ENCODE peak calls at places on chromosomes 6 and 20, in ten cellular contexts. J is right lobe of liver; C is testis; L is Peyer's patch; K is heart right ventricle; B is tibial artery; M is psoas muscle; N is small intestine; P is CD4-positive, alpha-beta memory T cell; V is A549. T is an unnamed sample.

GRCh38 chr6:111524252-111524651 is 41.2 kb upstream of the REV3L start:
- DNase-seq in J (no peak), M (no peak), P (no peak), B (no peak), L (no peak), C (no peak), N (no peak), K (no peak), V (no peak), T (no peak)

GRCh38 chr6:33160728-33161323 is 31.4 kb downstream of the COL11A2 start:
- DNase-seq in P (no peak), M (peak; percentile 43), C (peak; percentile 55), K (peak; percentile 40), J (no peak), N (peak; percentile 54), L (peak; percentile 54), V (peak; percentile 45), B (peak; percentile 42), T (no peak)

GRCh38 chr6:22828179-22829062 is 259.1 kb downstream of the HDGFL1 start:
- DNase-seq in C (peak; percentile 38), N (peak; percentile 69), K (no peak), V (peak; percentile 89), J (peak; percentile 25), P (no peak), B (no peak), L (no peak), M (no peak), T (no peak)

GRCh38 chr6:5501837-5502236 is 240.5 kb downstream of the FARS2 start:
- DNase-seq in M (no peak), B (no peak), J (no peak), L (no peak), C (no peak), N (no peak), P (no peak), K (no peak), V (no peak), T (no peak)

GRCh38 chr6:4319992-4320683 is 184.8 kb upstream of the ECI2 start:
- DNase-seq in K (no peak), M (no peak), L (no peak), P (no peak), N (peak; percentile 74), B (no peak), C (no peak), V (peak; percentile 42), J (no peak), T (no peak)

GRCh38 chr6:11607381-11607780 is 69.8 kb downstream of the TMEM170B start:
- DNase-seq in V (no peak), L (no peak), B (no peak), N (peak; percentile 52), K (no peak), M (no peak), C (no peak), J (no peak), P (no peak), T (no peak)

GRCh38 chr6:40395066-40395697 is 192.0 kb downstream of the LRFN2 start:
- DNase-seq in N (no peak), J (no peak), M (peak; percentile 52), C (no peak), V (no peak), K (no peak), B (no peak), P (no peak), L (no peak), T (no peak)

GRCh38 chr20:34729416-34729815 is 25.3 kb downstream of the TP53INP2 start:
- DNase-seq in J (no peak), V (no peak), L (no peak), C (no peak), B (no peak), P (no peak), N (no peak), K (no peak), M (no peak), T (no peak)

GRCh38 chr20:35145141-35145564 is 2.0 kb downstream of the EDEM2 start:
- DNase-seq in M (no peak), B (no peak), L (peak; percentile 61), P (peak; percentile 60), C (no peak), V (peak; percentile 70), J (no peak), N (peak; percentile 68), K (no peak), T (no peak)

GRCh38 chr6:146905313-146905712 is 298.9 kb upstream of the STXBP5 start:
- DNase-seq in K (no peak), M (no peak), N (peak; percentile 24), C (no peak), L (no peak), P (no peak), V (peak; percentile 12), J (peak; percentile 31), B (peak; percentile 30), T (no peak)

GRCh38 chr6:81838031-81838430 is 85.5 kb upstream of the TENT5A start:
- DNase-seq in K (no peak), J (no peak), L (no peak), N (peak; percentile 82), P (no peak), M (no peak), V (peak; percentile 58), B (no peak), C (no peak), T (no peak)

GRCh38 chr20:12570371-12570770 is 438.4 kb upstream of the SPTLC3 start:
- DNase-seq in L (no peak), P (no peak), C (peak; percentile 72), M (no peak), J (no peak), N (peak; percentile 3), V (peak; percentile 58), K (no peak), B (no peak), T (no peak)

GRCh38 chr20:17109307-17109706 is 117.5 kb upstream of the PCSK2 start:
- DNase-seq in M (no peak), P (no peak), V (no peak), C (no peak), K (no peak), L (no peak), J (no peak), N (no peak), B (no peak), T (no peak)

DNA sequence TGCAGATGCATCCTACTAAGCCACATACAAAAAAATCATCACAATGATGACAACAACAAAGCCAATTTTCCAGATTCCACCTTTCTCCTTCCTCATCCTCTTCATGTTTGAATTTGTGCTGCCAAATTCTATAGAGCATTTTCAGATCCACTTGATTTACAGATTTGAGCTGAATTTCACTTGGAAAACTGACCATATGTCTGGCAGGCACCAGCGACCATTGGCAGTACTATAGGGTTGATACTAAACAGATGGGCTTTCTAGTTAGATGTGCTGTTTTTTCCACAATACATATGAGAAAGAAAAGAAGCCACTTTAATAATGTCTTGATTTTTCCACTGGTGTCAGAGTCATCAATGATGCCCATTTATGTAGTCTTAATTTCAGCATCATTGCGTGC is 127.0 kb downstream of the PHACTR3 start:
- DNase-seq in J (no peak), B (no peak), L (no peak), V (no peak), M (no peak), N (no peak), C (no peak), P (no peak), K (no peak), T (no peak)
- H3K9me3 ChIP-seq in J (no peaks in the 10 kb centered on the region), B (no peaks in the 10 kb centered on the region), L (no peaks in the 10 kb centered on the region), V (no peaks in the 10 kb centered on the region), M (no peaks in the 10 kb centered on the region), N (no peaks in the 10 kb centered on the region), C (no peaks in the 10 kb centered on the region), P (no peaks in the 10 kb centered on the region), K (no peaks in the 10 kb centered on the region), T (no peaks in the 10 kb centered on the region)

DNA sequence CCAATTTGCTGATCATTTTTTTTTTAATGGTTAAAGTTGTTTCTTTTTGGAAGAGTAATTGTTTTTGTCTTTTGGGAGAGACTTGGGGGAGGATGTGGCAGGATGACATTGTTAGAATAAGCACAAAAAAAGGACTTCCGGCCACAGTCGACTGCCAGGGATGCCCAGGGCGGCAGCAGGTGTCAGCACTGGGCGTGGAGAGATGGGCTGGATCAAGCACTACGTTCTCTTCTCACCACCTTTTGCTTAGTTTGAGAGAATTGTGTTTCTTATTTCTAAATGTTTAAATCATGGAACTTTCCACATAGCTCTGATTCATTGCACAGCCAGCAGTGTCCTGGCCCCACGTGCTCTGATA is 104.6 kb upstream of the FRMD1 start:
- DNase-seq in B (no peak), P (no peak), V (no peak), N (no peak), L (peak; percentile 38), M (no peak), C (no peak), J (no peak), K (no peak), T (no peak)
- H3K4me1 ChIP-seq in B (no peaks in the 10 kb centered on the region), P (no peaks in the 10 kb centered on the region), V (no peaks in the 10 kb centered on the region), N (no peaks in the 10 kb centered on the region), L (no peaks in the 10 kb centered on the region), M (no peaks in the 10 kb centered on the region), C (no peaks in the 10 kb centered on the region), J (no peaks in the 10 kb centered on the region), K (no peaks in the 10 kb centered on the region), T (no peaks in the 10 kb centered on the region)

DNA sequence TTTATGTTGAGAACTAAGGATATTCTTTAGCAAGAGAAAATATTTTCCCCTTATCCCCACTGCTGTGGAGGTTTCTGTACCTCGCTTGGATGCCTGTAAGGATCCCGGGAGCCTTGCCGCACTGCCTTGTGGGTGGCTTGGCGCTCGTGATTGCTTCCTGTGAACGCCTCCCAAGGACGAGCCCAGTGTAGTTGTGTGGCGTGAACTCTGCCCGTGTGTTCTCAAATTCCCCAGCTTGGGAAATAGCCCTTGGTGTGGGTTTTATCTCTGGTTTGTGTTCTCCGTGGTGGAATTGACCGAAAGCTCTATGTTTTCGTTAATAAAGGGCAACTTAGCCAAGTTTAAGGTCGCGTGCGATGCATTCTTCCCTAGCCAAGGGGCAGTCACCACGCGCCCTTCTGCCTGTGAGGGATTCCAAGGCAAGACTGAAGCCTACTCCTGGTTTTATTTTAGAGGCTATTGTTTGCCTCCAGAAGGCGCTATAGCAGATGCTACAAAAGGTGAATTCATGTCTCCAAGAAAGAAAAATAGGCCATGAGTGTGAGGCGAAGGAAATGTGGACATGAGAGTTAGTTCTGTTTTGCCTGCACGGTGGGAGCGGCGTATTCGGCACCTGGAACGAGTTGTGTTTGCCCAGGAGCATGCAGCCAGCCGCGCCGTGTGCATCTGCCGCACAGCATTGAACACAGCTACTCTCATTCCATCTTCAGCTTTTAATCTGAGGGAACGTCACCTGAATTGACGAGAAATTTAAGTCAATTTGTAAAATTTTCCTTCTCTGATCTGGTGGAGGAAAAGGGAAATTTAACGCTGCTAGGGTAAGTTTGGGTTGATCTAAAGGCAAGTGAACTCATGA is 40.3 kb upstream of the IRF4 start:
- DNase-seq in V (no peak), B (no peak), C (no peak), J (no peak), K (peak; percentile 9), L (no peak), M (no peak), N (no peak), P (no peak), T (no peak)
- H3K9me3 ChIP-seq in V (no peaks in the 10 kb centered on the region), B (no peaks in the 10 kb centered on the region), C (no peaks in the 10 kb centered on the region), J (no peaks in the 10 kb centered on the region), K (no peaks in the 10 kb centered on the region), L (no peaks in the 10 kb centered on the region), M (no peaks in the 10 kb centered on the region), N (no peaks in the 10 kb centered on the region), P (no peaks in the 10 kb centered on the region), T (no peaks in the 10 kb centered on the region)

DNA sequence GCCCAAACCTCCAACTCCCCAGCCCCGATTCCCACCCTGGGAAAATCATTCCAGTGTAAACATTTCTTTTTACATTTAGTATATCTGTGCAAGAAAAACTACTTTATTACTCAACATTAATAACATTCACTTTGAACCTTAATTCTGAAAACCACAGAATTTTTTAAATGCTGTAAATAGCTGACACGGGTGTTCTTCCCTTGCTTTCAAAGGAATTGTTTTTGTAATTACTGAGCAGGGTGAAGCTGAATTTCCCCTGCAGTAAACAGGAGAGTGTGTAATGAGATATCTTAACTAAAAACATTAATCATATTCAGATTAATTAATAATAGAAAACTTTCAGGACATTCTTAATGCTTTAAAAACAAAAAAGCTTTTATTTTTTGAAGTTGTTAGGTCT is 99.3 kb upstream of the CITED2 start:
- DNase-seq in L (no peak), N (no peak), M (no peak), V (no peak), K (no peak), P (no peak), J (no peak), C (no peak), B (no peak), T (no peak)
- H3K4me1 ChIP-seq in L (no peaks in the 10 kb centered on the region), N (no peaks in the 10 kb centered on the region), M (peaks cover 23% of the 10 kb centered on the region), V (no peaks in the 10 kb centered on the region), K (no peaks in the 10 kb centered on the region), P (peaks cover 18% of the 10 kb centered on the region), J (peaks cover 41% of the 10 kb centered on the region), C (peaks cover 21% of the 10 kb centered on the region), B (no peaks in the 10 kb centered on the region), T (no peaks in the 10 kb centered on the region)

T was measured in effector memory CD4-positive, alpha-beta T cell.